ENCODE peak calls at places on chromosomes 12 and 14, in five cellular contexts. X is AG04450, U is OCI-LY7, P is lung, K is heart right ventricle. G is an unnamed sample.
A peak's percentile ranks its signal among the peaks of the same experiment; 100 is the strongest.

GRCh38 chr14:91947196-91948184 is at the start of gene FBLN5:
- DNase-seq in X (peak; percentile 74), U (no peak), P (peak; percentile 81), K (peak; percentile 72), G (peak; percentile 89)

GRCh38 chr12:104695453-104696148 is 238.9 kb downstream of the CHST11 start:
- DNase-seq in X (peak; percentile 59), U (peak; percentile 27), P (no peak), K (no peak), G (no peak)

GRCh38 chr12:130619378-130619970 is 96.6 kb downstream of the RIMBP2 start:
- DNase-seq in X (no peak), U (no peak), P (no peak), K (no peak), G (no peak)

GRCh38 chr14:105168496-105168978 is at the start of gene JAG2:
- DNase-seq in X (no peak), U (peak; percentile 64), P (peak; percentile 55), K (peak; percentile 74), G (no peak)

GRCh38 chr12:49868952-49869815 is 26.3 kb upstream of the BCDIN3D start:
- DNase-seq in X (peak; percentile 92), U (no peak), P (peak; percentile 71), K (peak; percentile 92), G (no peak)

GRCh38 chr12:99619389-99620158 is 28.0 kb upstream of the GARIN6 start:
- DNase-seq in X (peak; percentile 6), U (peak; percentile 67), P (no peak), K (no peak), G (no peak)

GRCh38 chr14:22561661-22562579 is 27.1 kb downstream of the DAD1 start:
- DNase-seq in X (no peak), U (peak; percentile 55), P (peak; percentile 70), K (no peak), G (no peak)

GRCh38 chr12:91985002-91985767 is 160.5 kb downstream of the BTG1 start:
- DNase-seq in X (peak; percentile 43), U (no peak), P (no peak), K (no peak), G (no peak)

GRCh38 chr12:115771601-115772000 is 505.9 kb downstream of the MED13L start:
- DNase-seq in X (no peak), U (no peak), P (no peak), K (no peak), G (no peak)

GRCh38 chr14:63939006-63939270 is 86.1 kb downstream of the SYNE2 start:
- DNase-seq in X (no peak), U (no peak), P (no peak), K (no peak), G (no peak)

GRCh38 chr14:60327447-60328331 is 78.7 kb downstream of the PPM1A start:
- DNase-seq in X (no peak), U (peak; percentile 96), P (no peak), K (peak; percentile 23), G (no peak)

GRCh38 chr14:43116341-43116740 is 1390.7 kb downstream of the FSCB start:
- DNase-seq in X (no peak), U (no peak), P (no peak), K (no peak), G (no peak)

GRCh38 chr14:66540038-66540437 is 32.1 kb downstream of the GPHN start:
- DNase-seq in X (no peak), U (no peak), P (no peak), K (no peak), G (no peak)

GRCh38 chr12:129825316-129825715 is 78.5 kb downstream of the TMEM132D start:
- DNase-seq in X (no peak), U (no peak), P (no peak), K (no peak), G (no peak)

GRCh38 chr12:131620946-131621681 is 89.8 kb upstream of the SFSWAP start:
- DNase-seq in X (no peak), U (no peak), P (no peak), K (no peak), G (no peak)

GRCh38 chr12:2335517-2335916 is 282.7 kb downstream of the CACNA1C start:
- DNase-seq in X (no peak), U (no peak), P (no peak), K (no peak), G (no peak)

GRCh38 chr12:89319111-89319510 is 33.2 kb downstream of the DUSP6 start:
- DNase-seq in X (peak; percentile 1), U (no peak), P (no peak), K (no peak), G (no peak)

GRCh38 chr14:48398675-48399282 is 723.4 kb upstream of the MDGA2 start:
- DNase-seq in X (no peak), U (peak; percentile 58), P (no peak), K (no peak), G (no peak)

GRCh38 chr12:12608557-12608957 is 3.1 kb upstream of the CREBL2 start:
- DNase-seq in X (no peak), U (peak; percentile 12), P (no peak), K (no peak), G (no peak)

GRCh38 chr14:29895591-29896043 is 32.0 kb downstream of the PRKD1 start:
- DNase-seq in X (no peak), U (no peak), P (peak; percentile 46), K (no peak), G (no peak)

GRCh38 chr12:68237523-68238070 is 12.0 kb upstream of the IL26 start:
- DNase-seq in X (no peak), U (no peak), P (no peak), K (no peak), G (no peak)

GRCh38 chr12:27517961-27518668 is 5.9 kb upstream of the PPFIBP1 start:
- DNase-seq in X (no peak), U (no peak), P (no peak), K (no peak), G (no peak)

DNA sequence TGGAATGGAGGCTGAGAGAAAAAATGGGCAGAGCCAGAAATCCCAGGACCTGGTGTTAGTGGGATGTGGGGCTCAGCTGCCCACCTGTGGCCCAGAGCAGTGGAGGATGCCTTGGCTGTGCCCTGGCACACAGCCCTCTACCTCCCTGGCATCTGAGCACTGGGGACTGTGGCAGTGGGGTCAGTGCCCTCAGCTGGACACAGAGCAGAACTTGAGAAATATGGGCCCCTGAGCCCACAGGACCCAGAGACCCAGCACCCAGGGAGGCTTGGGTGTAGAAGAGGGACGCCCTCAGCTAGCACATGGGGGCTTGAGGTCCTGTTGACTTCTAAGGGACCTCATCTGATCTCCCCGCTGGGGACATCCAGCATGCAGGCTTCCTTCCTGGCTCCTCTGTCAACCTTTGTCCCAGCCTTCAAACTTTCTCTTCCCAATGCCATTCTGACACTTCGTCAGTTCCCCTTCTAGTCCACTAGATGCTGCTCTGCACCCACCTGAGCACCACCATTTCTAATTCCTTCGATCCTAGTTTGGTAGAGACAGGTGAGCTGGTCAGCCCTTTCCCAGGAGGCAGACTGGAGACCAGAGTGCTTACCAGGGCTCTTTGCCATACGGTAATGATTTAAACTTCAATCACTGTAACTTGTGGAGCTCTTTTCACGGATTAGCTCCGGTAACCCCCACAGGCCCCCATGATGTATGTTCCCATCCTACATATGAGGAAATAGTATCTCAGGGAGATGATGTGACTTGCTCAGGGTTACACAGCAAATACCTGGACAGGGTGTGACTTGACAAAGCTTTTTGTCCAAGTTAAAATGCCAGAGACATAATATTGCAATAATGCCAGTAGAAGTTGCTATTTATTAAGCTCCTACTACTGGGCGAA is 143.7 kb downstream of the ASCL4 start:
- DNase-seq in X (no peak), U (peak; percentile 34), P (no peak), K (no peak), G (no peak)
- TF ChIP-seq CTCF in X (peak; percentile 56), U (peak; percentile 77), P (peak; percentile 27), K (peak; percentile 38), G (peak; percentile 31)

DNA sequence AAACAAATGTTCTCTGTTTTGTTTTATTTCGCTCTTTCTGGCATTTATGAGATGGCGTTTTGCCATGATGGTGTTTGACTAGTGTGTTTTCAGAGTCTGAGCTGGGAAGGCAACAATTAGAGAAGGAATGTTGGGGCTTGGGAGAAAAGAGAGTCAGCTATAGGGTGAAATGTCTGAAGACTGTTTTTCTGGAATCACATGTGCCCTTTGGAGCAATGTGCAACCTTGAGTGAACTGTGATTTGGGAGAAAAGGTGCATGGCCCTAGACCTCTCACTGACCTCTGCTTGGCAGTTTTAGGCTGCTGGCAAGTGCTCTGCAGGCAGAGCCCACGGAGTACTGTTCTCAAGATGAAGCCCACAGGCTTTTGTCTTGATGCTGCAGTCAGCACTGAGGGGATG is 379.9 kb upstream of the PDE3A start:
- DNase-seq in X (no peak), U (no peak), P (no peak), K (no peak), G (no peak)
- H3K27ac ChIP-seq in X (no peak overlapping the region), U (no peak overlapping the region), P (no peak overlapping the region), K (no peak overlapping the region), G (peak overlapping the region; percentile 24)

GRCh38 chr12:6059221-6059620 is 65.2 kb downstream of the VWF start:
- DNase-seq in X (no peak), U (no peak), P (no peak), K (no peak), G (no peak)

GRCh38 chr12:6056406-6057211 is 67.9 kb downstream of the VWF start:
- DNase-seq in X (no peak), U (peak; percentile 52), P (no peak), K (no peak), G (no peak)

GRCh38 chr12:6058481-6059161 is 65.8 kb downstream of the VWF start:
- DNase-seq in X (no peak), U (no peak), P (no peak), K (no peak), G (no peak)

GRCh38 chr12:6059860-6060565 is 64.5 kb downstream of the VWF start:
- DNase-seq in X (no peak), U (no peak), P (no peak), K (no peak), G (no peak)

DNA sequence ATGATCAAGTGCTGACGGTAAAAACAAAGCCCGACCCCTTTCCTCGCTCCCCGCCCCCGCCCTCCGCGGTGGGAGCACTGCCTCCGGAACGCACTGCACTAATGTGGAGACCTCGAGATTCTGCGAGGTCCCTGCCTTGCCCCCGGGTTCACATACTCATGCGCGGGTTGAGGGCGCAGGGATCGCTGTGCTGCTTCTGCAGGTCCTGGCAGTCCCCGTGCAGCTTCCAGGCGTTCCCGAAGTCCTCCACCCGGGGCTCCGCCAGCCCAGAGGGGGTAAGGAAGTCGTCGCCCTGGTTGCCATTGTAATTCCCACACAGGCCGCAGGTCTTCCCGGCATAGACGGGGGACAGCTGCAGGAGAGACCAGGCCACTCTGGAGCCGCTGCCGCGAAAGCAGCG is 66.8 kb downstream of the VWF start:
- DNase-seq in X (no peak), U (no peak), P (no peak), K (no peak), G (no peak)
- TF ChIP-seq CTCF in X (no peak), U (no peak), P (no peak), K (no peak), G (no peak)

GRCh38 chr14:21347201-21347600 is 36.6 kb downstream of the SUPT16H start:
- DNase-seq in X (no peak), U (no peak), P (no peak), K (no peak), G (no peak)
- H3K27ac ChIP-seq in X (no peak overlapping the region), U (no peak overlapping the region), P (no peak overlapping the region), K (no peak overlapping the region), G (no peak overlapping the region)

GRCh38 chr14:32070282-32070681 is 6.8 kb upstream of the ARHGAP5 start:
- DNase-seq in X (no peak), U (no peak), P (no peak), K (no peak), G (no peak)
- TF ChIP-seq CTCF in X (no peak), U (no peak), P (no peak), K (no peak), G (no peak)

GRCh38 chr12:6699989-6700645 is 498 bp downstream of the PIANP start:
- DNase-seq in X (no peak), U (peak; percentile 59), P (no peak), K (no peak), G (no peak)
- H3K27ac ChIP-seq in X (no peak overlapping the region), U (peak overlapping the region; percentile 96), P (no peak overlapping the region), K (no peak overlapping the region), G (peak overlapping the region; percentile 27)